ENCODE peak calls at places on chromosomes 12 and 14, in five cellular contexts. S, U, I, E and R are unnamed samples.

GRCh38 chr12:31999692-32000091 is 40.5 kb downstream of the RESF1 start:
- DNase-seq in S (no peak), U (no peak), I (no peak), E (no peak), R (no peak)

GRCh38 chr14:47959753-47960152 is 284.3 kb upstream of the MDGA2 start:
- DNase-seq in S (no peak), U (no peak), I (no peak), E (no peak), R (no peak)

GRCh38 chr14:67665886-67666285 is 8.5 kb downstream of the VTI1B start:
- DNase-seq in S (no peak), U (no peak), I (no peak), E (no peak), R (no peak)

GRCh38 chr12:28885275-28885674 is 263.8 kb upstream of the FAR2 start:
- DNase-seq in S (no peak), U (no peak), I (no peak), E (no peak), R (no peak)

GRCh38 chr12:94674835-94675234 is 24.5 kb upstream of the TMCC3 start:
- DNase-seq in S (no peak), U (no peak), I (no peak), E (no peak), R (no peak)

GRCh38 chr14:94548999-94549985 is 11.9 kb upstream of the SERPINA4 start:
- DNase-seq in S (peak; percentile 66), U (no peak), I (peak; percentile 62), E (peak; percentile 56), R (no peak)

GRCh38 chr14:106691601-106692291 is 1165.4 kb downstream of the TMEM121 start:
- DNase-seq in S (no peak), U (no peak), I (peak; percentile 20), E (peak; percentile 8), R (no peak)

GRCh38 chr12:105822131-105823103 is 316.3 kb downstream of the NUAK1 start:
- DNase-seq in S (no peak), U (no peak), I (no peak), E (no peak), R (no peak)

GRCh38 chr14:91509083-91509877 is 830 bp downstream of the PPP4R3A start:
- DNase-seq in S (no peak), U (no peak), I (peak; percentile 36), E (peak; percentile 67), R (peak; percentile 78)

GRCh38 chr14:65356327-65356836 is 56.1 kb upstream of the FUT8 start:
- DNase-seq in S (no peak), U (no peak), I (no peak), E (peak; percentile 55), R (no peak)

GRCh38 chr12:111276189-111276588 is 92.7 kb downstream of the PHETA1 start:
- DNase-seq in S (no peak), U (no peak), I (no peak), E (no peak), R (no peak)

GRCh38 chr14:76963366-76963765 is 65.1 kb downstream of the IRF2BPL start:
- DNase-seq in S (no peak), U (no peak), I (no peak), E (no peak), R (no peak)

GRCh38 chr12:82082476-82082875 is 275.7 kb downstream of the CCDC59 start:
- DNase-seq in S (no peak), U (no peak), I (no peak), E (no peak), R (no peak)

GRCh38 chr12:121346747-121347146 is 5.5 kb downstream of the ANAPC5 start:
- DNase-seq in S (no peak), U (no peak), I (no peak), E (no peak), R (no peak)

GRCh38 chr12:66190519-66191406 is 1.7 kb downstream of the IRAK3 start:
- DNase-seq in S (no peak), U (no peak), I (no peak), E (no peak), R (no peak)

GRCh38 chr12:116152268-116152667 is 125.2 kb downstream of the MED13L start:
- DNase-seq in S (no peak), U (no peak), I (no peak), E (no peak), R (no peak)

GRCh38 chr14:74988993-74989392 is 13.7 kb upstream of the EIF2B2 start:
- DNase-seq in S (no peak), U (no peak), I (no peak), E (no peak), R (no peak)

GRCh38 chr12:105562727-105563072 is 232.2 kb downstream of the C12orf75 start:
- DNase-seq in S (no peak), U (no peak), I (no peak), E (no peak), R (no peak)

GRCh38 chr12:18432211-18432610 is 170.9 kb downstream of the PIK3C2G start:
- DNase-seq in S (no peak), U (no peak), I (no peak), E (no peak), R (no peak)

GRCh38 chr12:29713729-29714128 is 70.0 kb downstream of the TMTC1 start:
- DNase-seq in S (no peak), U (no peak), I (no peak), E (no peak), R (no peak)

GRCh38 chr12:66036317-66036716 is 94.2 kb downstream of the LLPH start:
- DNase-seq in S (no peak), U (no peak), I (peak; percentile 24), E (peak; percentile 60), R (peak; percentile 74)

GRCh38 chr12:52149182-52149641 is 42.6 kb downstream of the KRT80 start:
- DNase-seq in S (no peak), U (no peak), I (no peak), E (no peak), R (no peak)

GRCh38 chr12:795305-795704 is 42.9 kb downstream of the WNK1 start:
- DNase-seq in S (no peak), U (no peak), I (no peak), E (no peak), R (no peak)

GRCh38 chr14:39673141-39674133 is 241.2 kb upstream of the FBXO33 start:
- DNase-seq in S (no peak), U (no peak), I (no peak), E (no peak), R (no peak)

GRCh38 chr14:33598582-33598981 is 352.3 kb downstream of the EGLN3 start:
- DNase-seq in S (no peak), U (no peak), I (no peak), E (no peak), R (no peak)

GRCh38 chr12:44717612-44718011 is 158.5 kb downstream of the NELL2 start:
- DNase-seq in S (no peak), U (no peak), I (no peak), E (no peak), R (no peak)

GRCh38 chr14:100854435-100854834 is 28.5 kb downstream of the MEG3 start:
- DNase-seq in S (no peak), U (no peak), I (no peak), E (no peak), R (no peak)

GRCh38 chr12:67540920-67541624 is 107.5 kb upstream of the DYRK2 start:
- DNase-seq in S (no peak), U (no peak), I (no peak), E (no peak), R (no peak)

GRCh38 chr12:132453361-132454133 is 36.4 kb upstream of the FBRSL1 start:
- DNase-seq in S (no peak), U (no peak), I (no peak), E (no peak), R (no peak)

GRCh38 chr12:52867636-52868035 is 18.8 kb upstream of the KRT78 start:
- DNase-seq in S (no peak), U (no peak), I (peak; percentile 66), E (no peak), R (no peak)

GRCh38 chr12:125151284-125151683 is 86.0 kb downstream of the AACS start:
- DNase-seq in S (no peak), U (no peak), I (no peak), E (peak; percentile 18), R (no peak)

GRCh38 chr12:77940011-77940423 is 109.3 kb downstream of the NAV3 start:
- DNase-seq in S (no peak), U (no peak), I (no peak), E (no peak), R (no peak)
- H3K27ac ChIP-seq in S (no peak overlapping the region), U (no peak overlapping the region), I (no peak overlapping the region), E (no peak overlapping the region), R (no peak overlapping the region)

GRCh38 chr12:88578274-88578673 is 2.0 kb downstream of the KITLG start:
- DNase-seq in S (no peak), U (no peak), I (no peak), E (peak; percentile 29), R (no peak)

GRCh38 chr12:88579572-88579940 is 715 bp downstream of the KITLG start:
- DNase-seq in S (peak; percentile 30), U (no peak), I (peak; percentile 54), E (no peak), R (no peak)

GRCh38 chr12:88575361-88575959 is 4.8 kb downstream of the KITLG start:
- DNase-seq in S (no peak), U (no peak), I (no peak), E (no peak), R (no peak)

GRCh38 chr12:88578821-88579518 is 1.3 kb downstream of the KITLG start:
- DNase-seq in S (no peak), U (no peak), I (no peak), E (peak; percentile 37), R (no peak)

DNA sequence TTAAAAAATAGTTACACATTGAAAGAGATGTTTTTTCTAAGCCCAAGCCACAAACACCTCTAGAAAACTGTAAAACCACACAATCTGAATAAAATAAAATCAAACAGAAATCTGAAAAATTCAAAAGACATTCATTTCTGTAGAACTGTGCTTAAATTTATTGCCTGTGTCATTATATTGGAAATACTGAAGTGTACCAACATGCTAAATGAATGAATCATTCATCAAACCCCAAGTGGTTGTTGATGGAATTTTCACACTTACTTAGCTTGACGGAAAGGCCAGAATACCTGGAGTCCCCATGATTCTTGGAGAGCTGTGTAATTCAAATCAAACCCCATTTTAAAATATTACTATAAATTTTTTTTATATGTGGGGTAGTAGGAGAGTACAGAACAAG is 2.7 kb downstream of the KITLG start:
- DNase-seq in S (no peak), U (no peak), I (no peak), E (no peak), R (no peak)
- TF ChIP-seq CTCF in S (no peak), U (no peak), I (no peak), E (no peak), R (no peak)

GRCh38 chr12:114692558-114693531 is 8.9 kb upstream of the TBX3 start:
- DNase-seq in S (no peak), U (no peak), I (no peak), E (no peak), R (no peak)
- H3K4me3 ChIP-seq in S (peak overlapping the region; percentile 33), U (peak overlapping the region; percentile 55), I (peak overlapping the region; percentile 47), E (peak overlapping the region; percentile 62), R (peak overlapping the region; percentile 66)

DNA sequence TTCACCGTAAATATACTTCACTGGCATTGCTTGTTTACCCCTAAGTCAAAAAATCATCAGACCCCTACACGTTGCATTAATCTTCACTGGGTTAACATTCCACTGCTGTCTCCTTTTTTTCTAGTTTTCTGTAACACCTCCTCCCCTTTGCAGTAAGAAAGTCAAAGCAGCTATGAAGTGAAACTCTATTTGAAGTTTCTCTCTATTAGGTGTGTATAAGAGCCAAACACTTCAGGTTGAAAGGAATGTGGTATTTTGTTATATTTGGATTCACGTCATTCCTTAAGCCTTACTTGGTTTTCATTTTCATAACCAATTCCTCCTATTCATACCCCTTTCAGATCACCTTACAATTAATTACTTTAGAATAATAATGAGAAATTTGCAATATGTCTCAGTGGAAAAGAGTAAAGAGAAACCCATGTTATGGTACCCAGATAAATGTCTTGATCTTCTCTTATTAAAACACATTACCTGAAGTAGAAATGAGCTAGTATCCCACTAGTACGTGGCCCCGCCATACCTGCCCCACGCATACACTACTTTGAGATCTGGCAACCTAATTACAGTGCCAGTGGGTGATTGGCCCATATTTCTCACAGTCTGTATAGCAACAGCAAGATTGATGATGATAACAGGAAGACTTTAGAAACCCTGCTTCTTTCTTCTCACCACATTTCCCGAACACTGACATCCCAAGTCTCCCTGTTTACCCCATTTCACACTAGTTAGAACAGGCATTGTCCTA is 236.5 kb upstream of the RGS6 start:
- DNase-seq in S (no peak), U (no peak), I (no peak), E (no peak), R (no peak)
- H3K27ac ChIP-seq in S (no peak overlapping the region), U (no peak overlapping the region), I (no peak overlapping the region), E (no peak overlapping the region), R (no peak overlapping the region)